ENCODE peak calls at places on chromosome 20, in four cellular contexts. H, V, D and C are unnamed samples.

GRCh38 chr20:59190509-59190908 is 26.9 kb downstream of the ZNF831 start:
- DNase-seq in H (no peak), V (no peak), D (no peak), C (no peak)

GRCh38 chr20:15060265-15061060 is 723.1 kb upstream of the FLRT3 start:
- DNase-seq in H (no peak), V (no peak), D (no peak), C (no peak)

GRCh38 chr20:57658447-57659130 is 38.4 kb upstream of the ZBP1 start:
- DNase-seq in H (peak; percentile 7), V (peak; percentile 16), D (no peak), C (no peak)

GRCh38 chr20:13960525-13960924 is 29.9 kb downstream of the SEL1L2 start:
- DNase-seq in H (no peak), V (no peak), D (no peak), C (no peak)

GRCh38 chr20:19817017-19817416 is 59.0 kb downstream of the RIN2 start:
- DNase-seq in H (no peak), V (no peak), D (no peak), C (no peak)

GRCh38 chr20:13396036-13396435 is 175.0 kb downstream of the ISM1 start:
- DNase-seq in H (no peak), V (no peak), D (no peak), C (no peak)

GRCh38 chr20:14860410-14860814 is 523.0 kb upstream of the FLRT3 start:
- DNase-seq in H (no peak), V (no peak), D (no peak), C (no peak)

GRCh38 chr20:4443016-4443415 is 278.7 kb upstream of the PRND start:
- DNase-seq in H (no peak), V (peak; percentile 40), D (no peak), C (no peak)

GRCh38 chr20:3888622-3889488 is at the start of gene PANK2:
- DNase-seq in H (peak; percentile 99), V (peak; percentile 98), D (peak; percentile 95), C (peak; percentile 95)

GRCh38 chr20:57480444-57481152 is 44.3 kb downstream of the CTCFL start:
- DNase-seq in H (no peak), V (no peak), D (no peak), C (no peak)

GRCh38 chr20:7152071-7152470 is 384.6 kb downstream of the BMP2 start:
- DNase-seq in H (no peak), V (no peak), D (no peak), C (no peak)

GRCh38 chr20:14344746-14345145 is 7.3 kb upstream of the FLRT3 start:
- DNase-seq in H (no peak), V (no peak), D (no peak), C (no peak)

GRCh38 chr20:15528386-15529111 is 1044.7 kb downstream of the KIF16B start:
- DNase-seq in H (no peak), V (no peak), D (no peak), C (no peak)

GRCh38 chr20:25048519-25048952 is 9.4 kb downstream of the ACSS1 start:
- DNase-seq in H (no peak), V (no peak), D (no peak), C (peak; percentile 13)

GRCh38 chr20:54123587-54124180 is 50.1 kb downstream of the CYP24A1 start:
- DNase-seq in H (peak; percentile 88), V (peak; percentile 91), D (no peak), C (no peak)

GRCh38 chr20:3847419-3847940 is 846 bp downstream of the MAVS start:
- DNase-seq in H (no peak), V (no peak), D (no peak), C (no peak)

GRCh38 chr20:60762386-60762785 is 489.7 kb upstream of the CDH4 start:
- DNase-seq in H (no peak), V (no peak), D (no peak), C (no peak)

GRCh38 chr20:20761302-20761701 is 48.9 kb upstream of the RALGAPA2 start:
- DNase-seq in H (no peak), V (no peak), D (no peak), C (no peak)

GRCh38 chr20:40488401-40488800 is 200.6 kb downstream of the MAFB start:
- DNase-seq in H (no peak), V (no peak), D (no peak), C (no peak)

GRCh38 chr20:14958626-14959025 is 621.2 kb upstream of the FLRT3 start:
- DNase-seq in H (no peak), V (no peak), D (no peak), C (no peak)

GRCh38 chr20:363319-364078 is 16.6 kb downstream of the NRSN2 start:
- DNase-seq in H (no peak), V (no peak), D (no peak), C (peak; percentile 26)

GRCh38 chr20:20443509-20443908 is 75.6 kb downstream of the INSM1 start:
- DNase-seq in H (no peak), V (no peak), D (no peak), C (no peak)

GRCh38 chr20:56689852-56690485 is 60.9 kb downstream of the TFAP2C start:
- DNase-seq in H (no peak), V (peak; percentile 71), D (no peak), C (no peak)

GRCh38 chr20:5153612-5154542 is 27.1 kb downstream of the CDS2 start:
- DNase-seq in H (no peak), V (no peak), D (no peak), C (no peak)

GRCh38 chr20:12153616-12154015 is 235.9 kb downstream of the BTBD3 start:
- DNase-seq in H (no peak), V (no peak), D (no peak), C (no peak)

GRCh38 chr20:53425481-53425880 is 168.2 kb downstream of the ZNF217 start:
- DNase-seq in H (no peak), V (no peak), D (no peak), C (no peak)

GRCh38 chr20:6746901-6747609 is 20.4 kb upstream of the BMP2 start:
- DNase-seq in H (no peak), V (no peak), D (no peak), C (no peak)

GRCh38 chr20:3759884-3760283 is 7.7 kb downstream of the ADISSP start:
- DNase-seq in H (no peak), V (no peak), D (no peak), C (no peak)

GRCh38 chr20:5497556-5497955 is 180.8 kb upstream of the PROKR2 start:
- DNase-seq in H (no peak), V (no peak), D (no peak), C (no peak)

GRCh38 chr20:46363874-46364669 is 42.3 kb downstream of the ELMO2 start:
- DNase-seq in H (peak; percentile 83), V (peak; percentile 84), D (peak; percentile 84), C (peak; percentile 83)

GRCh38 chr20:22623211-22623610 is 38.8 kb upstream of the FOXA2 start:
- DNase-seq in H (no peak), V (no peak), D (no peak), C (no peak)

GRCh38 chr20:22861231-22861980 is 173.7 kb upstream of the SSTR4 start:
- DNase-seq in H (no peak), V (no peak), D (no peak), C (no peak)

GRCh38 chr20:32470025-32470861 is 112.1 kb downstream of the ASXL1 start:
- DNase-seq in H (no peak), V (no peak), D (no peak), C (no peak)

GRCh38 chr20:33901132-33901523 is 90.0 kb downstream of the CHMP4B start:
- DNase-seq in H (no peak), V (no peak), D (no peak), C (no peak)

DNA sequence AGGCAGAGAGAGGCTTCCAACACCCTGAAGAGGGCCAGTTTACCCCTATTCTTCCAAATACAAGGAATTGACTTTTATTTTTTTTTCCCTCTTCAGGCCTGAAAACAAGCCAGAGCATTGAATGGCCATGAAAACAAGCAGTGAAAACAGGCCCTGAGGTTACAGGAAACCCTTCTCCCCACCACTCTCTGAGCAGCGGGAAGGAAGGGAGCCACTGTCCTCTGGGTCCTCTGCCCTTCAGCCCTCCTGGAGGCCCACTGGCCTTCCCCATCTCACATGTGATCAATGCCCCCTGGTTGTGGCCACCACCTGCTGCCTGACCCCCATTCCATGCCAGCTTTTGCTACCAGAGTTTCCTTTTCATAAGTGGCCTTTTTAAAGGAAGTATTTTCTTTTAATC is 44.1 kb downstream of the PDYN start:
- DNase-seq in H (no peak), V (no peak), D (no peak), C (no peak)
- H3K4me1 ChIP-seq in H (peaks cover 3% of the 10 kb centered on the region), V (peaks cover 3% of the 10 kb centered on the region), D (no peaks in the 10 kb centered on the region), C (no peaks in the 10 kb centered on the region)

GRCh38 chr20:17399303-17399985 is 131.7 kb downstream of the BFSP1 start:
- DNase-seq in H (no peak), V (no peak), D (no peak), C (no peak)
- H3K27ac ChIP-seq in H (no peak overlapping the region), V (no peak overlapping the region), D (no peak overlapping the region), C (no peak overlapping the region)

DNA sequence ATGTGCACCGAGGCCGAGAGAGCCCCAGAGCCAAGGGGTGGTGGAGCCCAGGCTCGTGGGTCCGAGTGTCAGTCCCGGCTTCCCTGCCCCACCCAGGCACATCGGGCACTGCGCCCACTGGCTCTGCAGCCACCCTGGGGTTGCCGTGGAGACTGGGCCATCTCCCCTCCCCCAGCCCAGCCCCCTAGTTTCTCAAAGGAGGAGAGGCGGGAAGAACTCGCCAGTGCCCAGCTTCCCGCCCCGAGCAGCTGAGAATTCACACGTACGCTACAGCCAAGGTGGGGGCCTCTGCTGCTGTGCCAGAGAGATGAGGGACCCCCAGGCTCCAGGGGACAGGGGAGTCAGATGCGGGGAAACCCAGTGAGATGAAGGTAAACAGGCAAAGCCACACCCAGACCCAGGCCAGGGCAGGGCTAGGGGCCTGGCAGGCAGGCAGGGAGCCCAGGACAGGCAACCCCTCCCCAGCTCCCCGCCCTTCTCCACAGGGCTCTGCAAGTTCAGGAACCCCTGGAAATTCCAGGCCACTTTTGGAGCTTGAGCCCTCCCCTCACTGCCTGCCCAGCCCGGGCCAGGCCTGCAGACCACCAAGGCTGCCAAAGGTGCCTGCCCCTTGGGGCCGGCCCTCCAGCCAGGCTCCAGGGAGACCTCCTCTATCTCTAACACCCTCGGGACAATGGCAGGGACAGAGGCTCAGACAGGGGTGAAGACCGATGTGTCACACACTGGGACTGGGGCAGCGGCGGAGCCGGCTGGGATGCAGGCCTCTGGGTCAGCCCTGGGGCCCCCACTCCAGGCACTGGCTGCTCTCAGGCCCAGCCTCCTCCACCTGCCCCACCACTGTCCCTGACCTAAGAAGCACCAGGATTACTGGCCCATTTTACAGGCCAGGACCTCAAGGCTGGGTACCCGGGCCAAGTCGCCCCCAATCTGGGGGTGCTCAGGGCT is 6.0 kb downstream of the LAMA5 start:
- DNase-seq in H (no peak), V (no peak), D (no peak), C (no peak)
- H3K4me1 ChIP-seq in H (peaks cover 51% of the 10 kb centered on the region), V (peaks cover 31% of the 10 kb centered on the region), D (peaks cover 1% of the 10 kb centered on the region), C (peaks cover 1% of the 10 kb centered on the region)

DNA sequence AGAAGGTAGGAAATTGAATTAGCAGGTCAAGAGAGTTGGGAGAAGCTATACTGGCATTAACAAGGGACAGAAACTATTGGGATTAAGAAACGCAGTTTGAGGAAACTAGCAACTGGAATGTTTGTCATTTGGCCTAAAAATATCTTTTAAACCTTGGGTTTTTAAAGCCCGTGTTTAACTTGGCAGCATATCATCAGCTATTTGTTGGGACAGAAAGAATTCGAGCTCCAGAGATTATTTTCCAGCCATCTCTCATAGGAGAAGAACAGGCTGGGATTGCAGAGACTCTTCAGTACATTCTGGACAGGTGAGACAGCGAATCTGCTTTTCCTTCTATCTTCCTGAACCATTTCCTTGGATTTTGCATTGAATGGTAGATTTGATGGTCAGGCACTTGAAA is 17.8 kb downstream of the ACTR5 start:
- DNase-seq in H (no peak), V (no peak), D (no peak), C (no peak)
- H3K27ac ChIP-seq in H (no peak overlapping the region), V (no peak overlapping the region), D (no peak overlapping the region), C (no peak overlapping the region)